ENCODE peak calls at places on chromosomes 6 and 20, in ten cellular contexts. One of them, this sample, is unnamed.

GRCh38 chr6:54579011-54579410 is 267.6 kb upstream of the FAM83B start:
- DNase-seq in HTR-8/SVneo: no peak
- DNase-seq in putamen: no peak
- DNase-seq in vagina: no peak
- DNase-seq in SK-N-SH: no peak
- DNase-seq in NCI-H1694 treated with DMSO at 0.1 percent for 48 hours: no peak
- DNase-seq in activated CD4-positive, CD25-positive, alpha-beta regulatory T cell: no peak
- DNase-seq in hypothalamus: no peak
- DNase-seq in AG20443: no peak
- DNase-seq in iris pigment epithelial cell: peak
- DNase-seq in this sample: no peak

GRCh38 chr6:126657556-126658129 is 317.7 kb downstream of the CENPW start:
- DNase-seq in HTR-8/SVneo: no peak
- DNase-seq in putamen: no peak
- DNase-seq in vagina: no peak
- DNase-seq in SK-N-SH: peak
- DNase-seq in NCI-H1694 treated with DMSO at 0.1 percent for 48 hours: peak
- DNase-seq in activated CD4-positive, CD25-positive, alpha-beta regulatory T cell: no peak
- DNase-seq in hypothalamus: no peak
- DNase-seq in AG20443: peak
- DNase-seq in iris pigment epithelial cell: peak
- DNase-seq in this sample: no peak

GRCh38 chr20:21048841-21049273 is 57.3 kb downstream of the LINC00237 start:
- DNase-seq in HTR-8/SVneo: peak
- DNase-seq in putamen: no peak
- DNase-seq in vagina: no peak
- DNase-seq in SK-N-SH: peak
- DNase-seq in NCI-H1694 treated with DMSO at 0.1 percent for 48 hours: no peak
- DNase-seq in activated CD4-positive, CD25-positive, alpha-beta regulatory T cell: no peak
- DNase-seq in hypothalamus: peak
- DNase-seq in AG20443: peak
- DNase-seq in iris pigment epithelial cell: no peak
- DNase-seq in this sample: peak

GRCh38 chr6:117605169-117605826 is 3.0 kb upstream of the GOPC start:
- DNase-seq in HTR-8/SVneo: peak
- DNase-seq in putamen: peak
- DNase-seq in vagina: no peak
- DNase-seq in SK-N-SH: peak
- DNase-seq in NCI-H1694 treated with DMSO at 0.1 percent for 48 hours: peak
- DNase-seq in activated CD4-positive, CD25-positive, alpha-beta regulatory T cell: peak
- DNase-seq in hypothalamus: peak
- DNase-seq in AG20443: peak
- DNase-seq in iris pigment epithelial cell: peak
- DNase-seq in this sample: peak

GRCh38 chr6:99282479-99283062 is 66.9 kb downstream of the FAXC start:
- DNase-seq in HTR-8/SVneo: no peak
- DNase-seq in putamen: no peak
- DNase-seq in vagina: no peak
- DNase-seq in SK-N-SH: peak
- DNase-seq in NCI-H1694 treated with DMSO at 0.1 percent for 48 hours: peak
- DNase-seq in activated CD4-positive, CD25-positive, alpha-beta regulatory T cell: no peak
- DNase-seq in hypothalamus: no peak
- DNase-seq in AG20443: peak
- DNase-seq in iris pigment epithelial cell: peak
- DNase-seq in this sample: peak

GRCh38 chr20:23889775-23890187 is 10.2 kb upstream of the CST5 start:
- DNase-seq in HTR-8/SVneo: peak
- DNase-seq in putamen: peak
- DNase-seq in vagina: no peak
- DNase-seq in SK-N-SH: peak
- DNase-seq in NCI-H1694 treated with DMSO at 0.1 percent for 48 hours: peak
- DNase-seq in activated CD4-positive, CD25-positive, alpha-beta regulatory T cell: peak
- DNase-seq in hypothalamus: peak
- DNase-seq in AG20443: peak
- DNase-seq in iris pigment epithelial cell: peak
- DNase-seq in this sample: peak

GRCh38 chr6:165308926-165309731 is at the start of gene C6orf118:
- DNase-seq in HTR-8/SVneo: peak
- DNase-seq in putamen: peak
- DNase-seq in vagina: no peak
- DNase-seq in SK-N-SH: peak
- DNase-seq in NCI-H1694 treated with DMSO at 0.1 percent for 48 hours: no peak
- DNase-seq in activated CD4-positive, CD25-positive, alpha-beta regulatory T cell: no peak
- DNase-seq in hypothalamus: peak
- DNase-seq in AG20443: peak
- DNase-seq in iris pigment epithelial cell: peak
- DNase-seq in this sample: no peak

GRCh38 chr6:136599324-136600011 is 49.2 kb upstream of the MAP7 start:
- DNase-seq in HTR-8/SVneo: no peak
- DNase-seq in putamen: no peak
- DNase-seq in vagina: no peak
- DNase-seq in SK-N-SH: no peak
- DNase-seq in NCI-H1694 treated with DMSO at 0.1 percent for 48 hours: no peak
- DNase-seq in activated CD4-positive, CD25-positive, alpha-beta regulatory T cell: no peak
- DNase-seq in hypothalamus: no peak
- DNase-seq in AG20443: no peak
- DNase-seq in iris pigment epithelial cell: peak
- DNase-seq in this sample: no peak

GRCh38 chr6:38079107-38079506 is 259.6 kb downstream of the ZFAND3 start:
- DNase-seq in HTR-8/SVneo: no peak
- DNase-seq in putamen: no peak
- DNase-seq in vagina: no peak
- DNase-seq in SK-N-SH: no peak
- DNase-seq in NCI-H1694 treated with DMSO at 0.1 percent for 48 hours: no peak
- DNase-seq in activated CD4-positive, CD25-positive, alpha-beta regulatory T cell: no peak
- DNase-seq in hypothalamus: no peak
- DNase-seq in AG20443: no peak
- DNase-seq in iris pigment epithelial cell: no peak
- DNase-seq in this sample: no peak

GRCh38 chr6:14888575-14889000 is 357.3 kb upstream of the JARID2 start:
- DNase-seq in HTR-8/SVneo: no peak
- DNase-seq in putamen: no peak
- DNase-seq in vagina: no peak
- DNase-seq in SK-N-SH: no peak
- DNase-seq in NCI-H1694 treated with DMSO at 0.1 percent for 48 hours: peak
- DNase-seq in activated CD4-positive, CD25-positive, alpha-beta regulatory T cell: no peak
- DNase-seq in hypothalamus: no peak
- DNase-seq in AG20443: no peak
- DNase-seq in iris pigment epithelial cell: no peak
- DNase-seq in this sample: no peak

GRCh38 chr20:57867181-57867803 is 157.5 kb upstream of the PMEPA1 start:
- DNase-seq in HTR-8/SVneo: no peak
- DNase-seq in putamen: no peak
- DNase-seq in vagina: peak
- DNase-seq in SK-N-SH: no peak
- DNase-seq in NCI-H1694 treated with DMSO at 0.1 percent for 48 hours: no peak
- DNase-seq in activated CD4-positive, CD25-positive, alpha-beta regulatory T cell: no peak
- DNase-seq in hypothalamus: no peak
- DNase-seq in AG20443: no peak
- DNase-seq in iris pigment epithelial cell: no peak
- DNase-seq in this sample: no peak

GRCh38 chr6:53189554-53189953 is 40.9 kb upstream of the GCM1 start:
- DNase-seq in HTR-8/SVneo: no peak
- DNase-seq in putamen: no peak
- DNase-seq in vagina: no peak
- DNase-seq in SK-N-SH: no peak
- DNase-seq in NCI-H1694 treated with DMSO at 0.1 percent for 48 hours: no peak
- DNase-seq in activated CD4-positive, CD25-positive, alpha-beta regulatory T cell: no peak
- DNase-seq in hypothalamus: no peak
- DNase-seq in AG20443: peak
- DNase-seq in iris pigment epithelial cell: peak
- DNase-seq in this sample: no peak

GRCh38 chr6:163419413-163420314 is 5.1 kb downstream of the QKI start:
- DNase-seq in HTR-8/SVneo: no peak
- DNase-seq in putamen: no peak
- DNase-seq in vagina: no peak
- DNase-seq in SK-N-SH: no peak
- DNase-seq in NCI-H1694 treated with DMSO at 0.1 percent for 48 hours: no peak
- DNase-seq in activated CD4-positive, CD25-positive, alpha-beta regulatory T cell: no peak
- DNase-seq in hypothalamus: no peak
- DNase-seq in AG20443: no peak
- DNase-seq in iris pigment epithelial cell: peak
- DNase-seq in this sample: no peak

GRCh38 chr6:109925060-109925459 is 53.1 kb upstream of the GPR6 start:
- DNase-seq in HTR-8/SVneo: no peak
- DNase-seq in putamen: no peak
- DNase-seq in vagina: no peak
- DNase-seq in SK-N-SH: no peak
- DNase-seq in NCI-H1694 treated with DMSO at 0.1 percent for 48 hours: no peak
- DNase-seq in activated CD4-positive, CD25-positive, alpha-beta regulatory T cell: no peak
- DNase-seq in hypothalamus: no peak
- DNase-seq in AG20443: no peak
- DNase-seq in iris pigment epithelial cell: peak
- DNase-seq in this sample: no peak

GRCh38 chr6:167839343-167839742 is 12.6 kb downstream of the AFDN start:
- DNase-seq in HTR-8/SVneo: no peak
- DNase-seq in putamen: no peak
- DNase-seq in vagina: no peak
- DNase-seq in SK-N-SH: no peak
- DNase-seq in NCI-H1694 treated with DMSO at 0.1 percent for 48 hours: no peak
- DNase-seq in activated CD4-positive, CD25-positive, alpha-beta regulatory T cell: no peak
- DNase-seq in hypothalamus: no peak
- DNase-seq in AG20443: no peak
- DNase-seq in iris pigment epithelial cell: no peak
- DNase-seq in this sample: peak

GRCh38 chr20:33127422-33128097 is 40.4 kb upstream of the BPIFA2 start:
- DNase-seq in HTR-8/SVneo: no peak
- DNase-seq in putamen: no peak
- DNase-seq in vagina: no peak
- DNase-seq in SK-N-SH: no peak
- DNase-seq in NCI-H1694 treated with DMSO at 0.1 percent for 48 hours: no peak
- DNase-seq in activated CD4-positive, CD25-positive, alpha-beta regulatory T cell: no peak
- DNase-seq in hypothalamus: no peak
- DNase-seq in AG20443: no peak
- DNase-seq in iris pigment epithelial cell: peak
- DNase-seq in this sample: no peak

GRCh38 chr6:125512621-125513020 is 210.9 kb upstream of the HDDC2 start:
- DNase-seq in HTR-8/SVneo: no peak
- DNase-seq in putamen: no peak
- DNase-seq in vagina: no peak
- DNase-seq in SK-N-SH: no peak
- DNase-seq in NCI-H1694 treated with DMSO at 0.1 percent for 48 hours: no peak
- DNase-seq in activated CD4-positive, CD25-positive, alpha-beta regulatory T cell: no peak
- DNase-seq in hypothalamus: no peak
- DNase-seq in AG20443: no peak
- DNase-seq in iris pigment epithelial cell: no peak
- DNase-seq in this sample: peak

GRCh38 chr6:33453361-33454008 is 891 bp upstream of the ZBTB9 start:
- DNase-seq in HTR-8/SVneo: no peak
- DNase-seq in putamen: no peak
- DNase-seq in vagina: no peak
- DNase-seq in SK-N-SH: peak
- DNase-seq in NCI-H1694 treated with DMSO at 0.1 percent for 48 hours: no peak
- DNase-seq in activated CD4-positive, CD25-positive, alpha-beta regulatory T cell: no peak
- DNase-seq in hypothalamus: no peak
- DNase-seq in AG20443: no peak
- DNase-seq in iris pigment epithelial cell: peak
- DNase-seq in this sample: no peak